ENCODE peak calls at places on chromosomes 11 and 22, in ten cellular contexts. B, H, F, Y, X, N, L, P, C and S are unnamed samples.

GRCh38 chr11:76102772-76103171 is 103.5 kb downstream of the WNT11 start:
- DNase-seq in B (peak), H (no peak), F (no peak), Y (no peak), X (no peak), N (peak), L (no peak), P (no peak), C (no peak), S (no peak)

GRCh38 chr11:58900479-58901420 is 38.5 kb upstream of the GLYATL1 start:
- DNase-seq in B (peak), H (peak), F (peak), Y (peak), X (peak), N (peak), L (peak), P (peak), C (peak), S (peak)

GRCh38 chr11:133951484-133952198 is 5.1 kb downstream of the IGSF9B start:
- DNase-seq in B (peak), H (no peak), F (no peak), Y (no peak), X (no peak), N (peak), L (no peak), P (peak), C (no peak), S (peak)

GRCh38 chr11:2237457-2238238 is 32.7 kb downstream of the ASCL2 start:
- DNase-seq in B (no peak), H (no peak), F (no peak), Y (no peak), X (no peak), N (no peak), L (no peak), P (no peak), C (no peak), S (no peak)

GRCh38 chr11:125995313-125995712 is 49.5 kb downstream of the VSIG10L2 start:
- DNase-seq in B (no peak), H (no peak), F (no peak), Y (no peak), X (peak), N (no peak), L (no peak), P (no peak), C (no peak), S (no peak)

GRCh38 chr11:110431212-110432073 is 1.7 kb downstream of the FDX1 start:
- DNase-seq in B (peak), H (no peak), F (no peak), Y (no peak), X (no peak), N (no peak), L (peak), P (peak), C (no peak), S (no peak)

GRCh38 chr11:2524446-2525165 is 79.8 kb downstream of the KCNQ1 start:
- DNase-seq in B (no peak), H (peak), F (peak), Y (no peak), X (no peak), N (peak), L (no peak), P (no peak), C (peak), S (no peak)

GRCh38 chr11:12918667-12919066 is 90.4 kb upstream of the RASSF10 start:
- DNase-seq in B (no peak), H (no peak), F (no peak), Y (no peak), X (no peak), N (no peak), L (no peak), P (no peak), C (no peak), S (no peak)

GRCh38 chr22:47018010-47018910 is 255.8 kb downstream of the TBC1D22A start:
- DNase-seq in B (no peak), H (peak), F (no peak), Y (no peak), X (no peak), N (no peak), L (no peak), P (no peak), C (no peak), S (no peak)

GRCh38 chr11:117070016-117070415 is 28.2 kb downstream of the SIK3 start:
- DNase-seq in B (peak), H (no peak), F (no peak), Y (no peak), X (no peak), N (no peak), L (no peak), P (peak), C (no peak), S (no peak)

GRCh38 chr11:60396382-60396781 is at the start of gene MS4A14:
- DNase-seq in B (no peak), H (no peak), F (no peak), Y (no peak), X (no peak), N (no peak), L (no peak), P (no peak), C (no peak), S (no peak)

GRCh38 chr11:14676068-14676467 is 32.5 kb downstream of the PDE3B start:
- DNase-seq in B (no peak), H (no peak), F (no peak), Y (no peak), X (no peak), N (no peak), L (no peak), P (no peak), C (no peak), S (no peak)

GRCh38 chr11:35548925-35549561 is 23.6 kb upstream of the PAMR1 start:
- DNase-seq in B (peak), H (no peak), F (no peak), Y (no peak), X (no peak), N (no peak), L (peak), P (peak), C (no peak), S (no peak)

GRCh38 chr22:26174280-26174679 is 5.0 kb downstream of the SEZ6L start:
- DNase-seq in B (no peak), H (no peak), F (no peak), Y (peak), X (no peak), N (no peak), L (no peak), P (no peak), C (no peak), S (peak)

GRCh38 chr22:36486619-36487384 is 5.4 kb upstream of the TXN2 start:
- DNase-seq in B (peak), H (no peak), F (no peak), Y (peak), X (no peak), N (no peak), L (peak), P (peak), C (peak), S (peak)

GRCh38 chr11:64878494-64879225 is at the start of gene EHD1:
- DNase-seq in B (peak), H (peak), F (peak), Y (peak), X (peak), N (peak), L (peak), P (peak), C (peak), S (peak)

GRCh38 chr22:20153945-20154344 is 3.1 kb upstream of the CCDC188 start:
- DNase-seq in B (peak), H (no peak), F (no peak), Y (no peak), X (no peak), N (no peak), L (no peak), P (peak), C (no peak), S (no peak)

GRCh38 chr11:10866893-10867331 is 9.1 kb upstream of the ZBED5 start:
- DNase-seq in B (peak), H (no peak), F (no peak), Y (no peak), X (no peak), N (no peak), L (peak), P (peak), C (no peak), S (peak)

GRCh38 chr11:26950260-26950719 is 43.6 kb upstream of the FIBIN start:
- DNase-seq in B (peak), H (no peak), F (peak), Y (no peak), X (no peak), N (no peak), L (peak), P (peak), C (no peak), S (peak)

GRCh38 chr22:29636751-29637150 is 33.3 kb downstream of the NF2 start:
- DNase-seq in B (no peak), H (no peak), F (no peak), Y (no peak), X (no peak), N (no peak), L (no peak), P (no peak), C (no peak), S (no peak)

GRCh38 chr22:25452116-25452700 is 112.3 kb upstream of the GRK3 start:
- DNase-seq in B (peak), H (no peak), F (no peak), Y (no peak), X (no peak), N (no peak), L (no peak), P (peak), C (no peak), S (peak)

GRCh38 chr11:117614695-117615094 is 182.3 kb downstream of the DSCAML1 start:
- DNase-seq in B (no peak), H (no peak), F (no peak), Y (no peak), X (no peak), N (no peak), L (no peak), P (no peak), C (no peak), S (no peak)

GRCh38 chr11:34425863-34426262 is 12.9 kb upstream of the CAT start:
- DNase-seq in B (no peak), H (no peak), F (no peak), Y (no peak), X (no peak), N (no peak), L (peak), P (peak), C (no peak), S (peak)

GRCh38 chr11:78212586-78213371 is 24.1 kb downstream of the USP35 start:
- DNase-seq in B (peak), H (peak), F (no peak), Y (no peak), X (no peak), N (no peak), L (peak), P (peak), C (peak), S (peak)

DNA sequence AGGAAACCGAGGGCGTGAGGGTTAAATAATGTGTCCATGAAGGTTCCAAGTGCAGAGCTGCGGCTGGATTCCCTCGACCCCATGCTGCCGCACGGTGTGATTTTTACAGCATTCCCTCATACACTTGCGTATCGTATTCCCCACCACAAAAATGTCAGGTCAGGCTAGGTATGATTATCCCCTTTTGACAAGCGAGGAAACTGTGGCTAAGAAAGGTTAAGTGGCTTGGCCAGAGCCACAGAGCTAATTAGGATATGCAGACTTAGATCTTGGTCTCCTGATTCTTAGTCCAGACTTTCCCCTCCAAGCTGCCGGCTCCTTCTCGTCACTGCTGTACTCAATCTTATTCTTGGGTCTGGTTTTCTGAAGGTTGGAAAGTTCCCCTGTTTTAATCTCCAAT is 176.5 kb downstream of the ADAMTS15 start:
- DNase-seq in B (no peak), H (no peak), F (no peak), Y (no peak), X (no peak), N (no peak), L (no peak), P (no peak), C (no peak), S (no peak)
- H3K4me3 ChIP-seq in B (no peak), H (no peak), F (no peak), Y (no peak), X (no peak), N (no peak), L (no peak), P (no peak), C (no peak), S (no peak)

GRCh38 chr22:44195189-44195871 is 14.6 kb downstream of the PARVG start:
- DNase-seq in B (no peak), H (peak), F (no peak), Y (no peak), X (no peak), N (no peak), L (no peak), P (no peak), C (peak), S (no peak)
- TF ChIP-seq CTCF in B (no peak), H (no peak), F (no peak), Y (no peak), X (no peak), N (no peak), L (no peak), P (no peak), C (no peak), S (no peak)

DNA sequence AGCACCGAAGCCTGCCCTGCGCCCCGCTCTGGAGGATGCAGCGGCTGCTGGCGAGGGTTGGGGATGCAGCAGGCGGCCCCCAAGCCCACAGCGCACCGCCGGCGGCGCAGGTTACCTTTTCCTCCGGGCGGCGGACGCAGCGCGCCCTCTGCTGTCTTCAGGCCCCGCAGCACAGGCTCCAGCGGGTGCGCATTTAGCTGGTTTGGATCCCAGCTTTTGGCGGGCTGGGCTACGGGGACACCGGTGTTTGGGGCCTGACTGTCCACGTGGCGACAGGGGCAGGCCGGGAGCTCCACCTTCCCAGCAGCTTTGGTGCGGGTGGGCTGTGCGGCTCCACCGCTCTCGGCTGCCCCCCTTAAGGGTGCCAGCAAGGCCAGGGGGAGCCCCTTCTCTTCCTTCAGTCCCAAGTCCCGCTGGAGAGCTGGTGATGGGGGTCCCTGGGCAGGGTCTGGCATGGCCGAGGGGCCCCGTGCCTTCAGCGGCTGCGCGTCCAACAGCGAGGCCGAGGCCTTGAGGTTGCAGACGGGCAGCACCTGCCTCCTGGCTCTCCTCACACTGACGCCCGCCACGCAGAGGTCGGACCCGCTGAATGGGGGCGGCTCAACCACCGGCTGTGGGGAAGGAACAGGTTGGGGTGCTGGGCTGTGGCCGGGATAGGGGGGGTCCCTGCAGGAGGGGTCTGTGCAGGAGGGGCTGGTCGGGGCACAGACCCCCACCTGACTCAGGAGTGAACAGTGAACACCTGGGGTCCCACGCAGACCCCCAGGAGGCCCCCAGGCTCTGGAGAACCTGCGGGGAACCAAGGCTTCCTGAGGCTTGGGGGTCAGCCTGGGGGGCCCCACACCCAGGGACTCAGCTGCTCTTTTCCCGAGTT is 18.0 kb upstream of the IL17REL start:
- DNase-seq in B (peak), H (peak), F (peak), Y (peak), X (peak), N (peak), L (peak), P (peak), C (peak), S (peak)
- H3K4me3 ChIP-seq in B (no peak), H (no peak), F (no peak), Y (peak), X (no peak), N (no peak), L (no peak), P (no peak), C (no peak), S (no peak)

DNA sequence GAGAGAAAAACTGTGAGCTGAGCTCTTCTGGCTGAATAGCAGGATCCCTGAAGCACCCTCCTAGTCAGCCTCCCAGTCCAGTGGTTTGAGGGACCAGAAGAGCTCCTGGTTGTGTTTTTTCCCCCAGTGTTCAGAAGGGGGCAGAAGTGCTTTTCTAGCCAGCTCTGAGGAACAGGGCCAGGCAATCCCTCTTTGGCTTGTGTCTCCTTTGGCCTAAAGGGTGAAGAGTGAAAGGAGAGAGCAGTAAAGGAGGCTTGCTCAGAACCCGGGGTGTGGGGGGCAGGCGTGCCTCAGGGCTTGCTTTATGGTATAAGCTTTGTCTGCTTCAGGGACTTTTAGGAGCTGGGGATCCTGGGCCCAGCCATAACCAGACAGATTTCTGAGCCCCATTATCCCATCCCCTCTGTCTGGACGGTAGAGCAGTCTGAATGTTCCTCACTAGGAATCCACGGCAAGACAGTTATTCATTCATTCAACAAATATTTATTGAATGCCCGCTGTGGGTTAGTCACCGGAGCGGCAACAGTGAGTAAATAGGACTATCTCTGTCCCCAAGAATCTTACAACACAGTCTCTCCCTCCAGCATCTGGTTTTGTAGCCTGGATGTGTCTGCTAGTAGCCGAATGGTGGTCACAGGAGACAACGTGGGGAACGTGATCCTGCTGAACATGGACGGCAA is 14.5 kb downstream of the ACP2 start:
- DNase-seq in B (peak), H (peak), F (no peak), Y (peak), X (no peak), N (no peak), L (peak), P (peak), C (no peak), S (peak)
- TF ChIP-seq CTCF in B (peak), H (no peak), F (peak), Y (peak), X (no peak), N (no peak), L (peak), P (peak), C (peak), S (peak)

GRCh38 chr22:23062616-23063538 is 7.4 kb upstream of the GNAZ start:
- DNase-seq in B (no peak), H (peak), F (no peak), Y (no peak), X (no peak), N (no peak), L (no peak), P (no peak), C (peak), S (no peak)

GRCh38 chr22:23058481-23059336 is 11.6 kb upstream of the GNAZ start:
- DNase-seq in B (no peak), H (peak), F (no peak), Y (no peak), X (no peak), N (peak), L (no peak), P (no peak), C (peak), S (no peak)

GRCh38 chr22:23061471-23062280 is 8.6 kb upstream of the GNAZ start:
- DNase-seq in B (no peak), H (peak), F (no peak), Y (no peak), X (no peak), N (peak), L (no peak), P (no peak), C (peak), S (no peak)

GRCh38 chr22:23058063-23058462 is 12.3 kb upstream of the GNAZ start:
- DNase-seq in B (no peak), H (peak), F (no peak), Y (no peak), X (no peak), N (no peak), L (no peak), P (no peak), C (no peak), S (no peak)

GRCh38 chr22:23060612-23061400 is 9.5 kb upstream of the GNAZ start:
- DNase-seq in B (no peak), H (peak), F (no peak), Y (no peak), X (no peak), N (peak), L (no peak), P (no peak), C (peak), S (no peak)
- H3K4me3 ChIP-seq in B (no peak), H (no peak), F (no peak), Y (no peak), X (no peak), N (no peak), L (no peak), P (no peak), C (no peak), S (no peak)